ENCODE peak calls at places on chromosomes 6 and 20, in five cellular contexts. H is epithelial cell of proximal tubule; S is CD8-positive, alpha-beta T cell; R is H9; N is tibial nerve. P is an unnamed sample.

GRCh38 chr20:5596401-5597193 is 153.6 kb upstream of the SHLD1 start:
- DNase-seq in R (no peak), N (no peak), S (no peak), H (no peak), P (no peak)

GRCh38 chr20:35279533-35280174 is 1.7 kb upstream of the MMP24OS start:
- DNase-seq in N (no peak), R (no peak), H (no peak), S (no peak), P (no peak)

GRCh38 chr6:118542184-118542952 is 5.7 kb upstream of the PLN start:
- DNase-seq in S (no peak), R (no peak), H (no peak), N (no peak), P (no peak)

GRCh38 chr6:113776998-113777397 is 80.1 kb upstream of the MARCKS start:
- DNase-seq in N (no peak), R (peak; percentile 44), S (no peak), H (no peak), P (no peak)

GRCh38 chr20:9323622-9324021 is 190.8 kb upstream of the LAMP5 start:
- DNase-seq in N (no peak), R (peak; percentile 71), H (no peak), S (no peak), P (no peak)

GRCh38 chr20:47989957-47990356 is 204.7 kb upstream of the SULF2 start:
- DNase-seq in H (no peak), R (no peak), N (no peak), S (no peak), P (no peak)

GRCh38 chr6:119858901-119859300 is 509.3 kb upstream of the MAN1A1 start:
- DNase-seq in S (no peak), N (no peak), R (no peak), H (no peak), P (no peak)

GRCh38 chr6:22476811-22477210 is 92.6 kb upstream of the HDGFL1 start:
- DNase-seq in R (no peak), S (no peak), H (no peak), N (no peak), P (no peak)

GRCh38 chr20:59004493-59004762 is 2.6 kb downstream of the CTSZ start:
- DNase-seq in H (no peak), N (peak; percentile 35), S (peak; percentile 41), R (no peak), P (no peak)

GRCh38 chr6:7215140-7215539 is 97.9 kb downstream of the SSR1 start:
- DNase-seq in H (no peak), N (no peak), R (no peak), S (no peak), P (no peak)

GRCh38 chr20:15760217-15760567 is 813.1 kb downstream of the KIF16B start:
- DNase-seq in R (no peak), H (no peak), N (no peak), S (no peak), P (no peak)

GRCh38 chr6:30742316-30743098 is at the start of gene FLOT1:
- DNase-seq in R (peak; percentile 98), N (peak; percentile 94), H (peak; percentile 63), S (peak; percentile 85), P (peak; percentile 97)

GRCh38 chr6:28633445-28634215 is 107.9 kb downstream of the GPX5 start:
- DNase-seq in R (peak; percentile 58), H (no peak), S (no peak), N (no peak), P (peak; percentile 57)

GRCh38 chr20:47620808-47621805 is 119.4 kb downstream of the NCOA3 start:
- DNase-seq in S (no peak), R (no peak), N (no peak), H (peak; percentile 22), P (no peak)

GRCh38 chr20:2879148-2879547 is 5.9 kb downstream of the PTPRA start:
- DNase-seq in S (no peak), H (peak; percentile 62), N (no peak), R (no peak), P (no peak)

GRCh38 chr6:68967549-68968300 is 332.6 kb downstream of the ADGRB3 start:
- DNase-seq in H (no peak), S (peak; percentile 21), R (peak; percentile 61), N (peak; percentile 23), P (no peak)

GRCh38 chr6:47476794-47477496 is 644 bp upstream of the CD2AP start:
- DNase-seq in R (no peak), N (no peak), H (no peak), S (no peak), P (no peak)

GRCh38 chr6:4460595-4461475 is 315.4 kb upstream of the CDYL start:
- DNase-seq in H (no peak), S (no peak), N (peak; percentile 70), R (no peak), P (no peak)

GRCh38 chr6:34352305-34352937 is 40.0 kb downstream of the NUDT3 start:
- DNase-seq in N (no peak), R (no peak), S (no peak), H (no peak), P (no peak)

GRCh38 chr20:5843054-5843731 is 93.0 kb downstream of the SHLD1 start:
- DNase-seq in R (no peak), S (no peak), N (no peak), H (no peak), P (no peak)

GRCh38 chr6:107075951-107076381 is 39.3 kb downstream of the BEND3 start:
- DNase-seq in H (no peak), S (no peak), N (no peak), R (no peak), P (no peak)

GRCh38 chr6:165988757-165989456 is 178.7 kb downstream of the TBXT start:
- DNase-seq in S (no peak), R (no peak), N (no peak), H (no peak), P (no peak)

GRCh38 chr6:105836889-105837288 is 249.2 kb upstream of the PRDM1 start:
- DNase-seq in R (no peak), S (no peak), N (no peak), H (peak; percentile 51), P (no peak)

DNA sequence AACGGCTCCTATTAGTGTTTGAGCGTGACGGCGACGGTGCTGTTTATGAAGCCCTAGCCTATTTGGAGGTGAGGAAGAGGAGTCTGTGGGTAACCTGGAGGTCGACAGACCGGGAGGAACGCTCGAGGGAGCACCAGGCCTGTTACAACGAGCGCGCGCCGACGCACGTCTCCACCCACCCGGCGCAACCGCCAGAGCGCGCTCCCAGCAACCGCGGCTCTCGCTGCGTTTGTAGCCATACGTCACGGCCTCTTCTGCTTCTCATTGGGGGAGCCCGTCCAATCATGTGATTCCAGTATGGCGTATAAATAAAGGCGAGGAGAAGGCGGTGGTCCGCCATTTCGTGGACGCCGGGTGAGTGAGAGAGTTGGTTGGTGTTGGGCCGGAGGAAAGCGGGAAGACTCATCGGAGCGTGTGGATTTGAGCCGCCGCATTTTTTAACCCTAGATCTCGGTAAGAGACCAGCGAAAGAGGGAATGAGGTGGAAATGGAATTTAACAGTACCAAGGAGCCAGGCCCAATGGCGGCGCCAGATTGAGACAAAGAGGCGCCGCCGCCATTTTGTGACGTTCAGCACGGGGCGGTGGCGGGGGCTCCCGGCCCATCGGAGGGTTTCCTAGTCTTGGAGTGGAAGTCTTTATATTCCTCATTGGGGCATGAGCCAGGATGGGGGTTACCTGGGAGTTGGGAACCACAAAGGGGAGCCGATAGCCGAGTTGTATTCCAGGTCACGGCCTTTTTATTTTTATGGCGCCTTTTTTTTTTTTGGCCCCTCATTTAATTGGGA is at the start of gene SRSF3:
- DNase-seq in S (peak; percentile 94), N (peak; percentile 94), R (peak; percentile 97), H (peak; percentile 76), P (peak; percentile 99)
- TF ChIP-seq CTCF in S (no peak), N (peak; percentile 71), R (peak; percentile 51), H (peak; percentile 20), P (peak; percentile 61)

DNA sequence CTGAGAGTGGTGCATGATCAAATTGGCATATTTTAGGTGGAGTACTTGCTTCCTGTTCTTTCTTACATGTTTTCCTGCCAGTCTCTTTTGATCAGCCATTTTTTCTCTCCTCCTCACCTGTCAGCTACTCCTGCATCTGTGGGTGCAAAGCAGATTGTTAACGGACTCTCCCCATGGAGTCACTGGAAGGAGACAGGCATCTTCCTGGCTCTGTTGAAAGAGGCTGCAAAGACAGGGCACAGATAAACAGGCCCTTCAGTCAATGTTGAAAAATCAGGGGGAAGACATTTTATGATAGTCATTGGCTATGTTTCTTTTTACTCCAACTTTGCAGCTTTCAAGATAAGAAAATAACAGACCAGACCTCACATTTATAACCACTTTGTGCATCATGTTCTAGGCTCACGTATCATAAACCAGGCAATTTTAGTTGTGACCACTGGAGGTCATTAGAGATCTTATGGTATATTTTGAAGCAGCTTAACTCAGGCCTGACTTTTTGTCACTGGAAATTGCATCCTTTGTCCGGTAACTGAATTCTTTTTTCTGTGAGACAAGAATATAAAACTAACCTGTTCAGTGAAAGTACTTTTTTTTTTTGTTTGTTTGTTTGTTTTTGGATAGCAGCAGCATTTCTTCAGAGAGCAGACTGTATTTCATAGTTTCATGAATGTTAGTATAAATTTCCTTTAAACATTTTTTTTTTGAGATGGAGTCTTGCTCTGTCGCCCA is 20.1 kb downstream of the ECT2L start:
- DNase-seq in S (no peak), N (no peak), R (no peak), H (peak; percentile 29), P (no peak)
- TF ChIP-seq CTCF in S (peak; percentile 73), N (peak; percentile 63), R (peak; percentile 82), H (peak; percentile 74), P (peak; percentile 73)

GRCh38 chr6:157047328-157047727 is 270.1 kb downstream of the ARID1B start:
- DNase-seq in N (no peak), R (no peak), H (no peak), S (no peak), P (no peak)

GRCh38 chr6:157047951-157048350 is 270.8 kb downstream of the ARID1B start:
- DNase-seq in H (no peak), S (no peak), N (no peak), R (no peak), P (no peak)

GRCh38 chr6:157046776-157047175 is 269.6 kb downstream of the ARID1B start:
- DNase-seq in S (no peak), N (no peak), H (no peak), R (no peak), P (no peak)

GRCh38 chr6:157049126-157049525 is 271.9 kb downstream of the ARID1B start:
- DNase-seq in S (no peak), N (no peak), H (no peak), R (no peak), P (no peak)

GRCh38 chr6:157045831-157046454 is 268.8 kb downstream of the ARID1B start:
- DNase-seq in N (no peak), R (no peak), H (no peak), S (no peak), P (no peak)
- TF ChIP-seq CTCF in N (peak; percentile 35), R (peak; percentile 71), H (peak; percentile 71), S (peak; percentile 58), P (peak; percentile 70)

DNA sequence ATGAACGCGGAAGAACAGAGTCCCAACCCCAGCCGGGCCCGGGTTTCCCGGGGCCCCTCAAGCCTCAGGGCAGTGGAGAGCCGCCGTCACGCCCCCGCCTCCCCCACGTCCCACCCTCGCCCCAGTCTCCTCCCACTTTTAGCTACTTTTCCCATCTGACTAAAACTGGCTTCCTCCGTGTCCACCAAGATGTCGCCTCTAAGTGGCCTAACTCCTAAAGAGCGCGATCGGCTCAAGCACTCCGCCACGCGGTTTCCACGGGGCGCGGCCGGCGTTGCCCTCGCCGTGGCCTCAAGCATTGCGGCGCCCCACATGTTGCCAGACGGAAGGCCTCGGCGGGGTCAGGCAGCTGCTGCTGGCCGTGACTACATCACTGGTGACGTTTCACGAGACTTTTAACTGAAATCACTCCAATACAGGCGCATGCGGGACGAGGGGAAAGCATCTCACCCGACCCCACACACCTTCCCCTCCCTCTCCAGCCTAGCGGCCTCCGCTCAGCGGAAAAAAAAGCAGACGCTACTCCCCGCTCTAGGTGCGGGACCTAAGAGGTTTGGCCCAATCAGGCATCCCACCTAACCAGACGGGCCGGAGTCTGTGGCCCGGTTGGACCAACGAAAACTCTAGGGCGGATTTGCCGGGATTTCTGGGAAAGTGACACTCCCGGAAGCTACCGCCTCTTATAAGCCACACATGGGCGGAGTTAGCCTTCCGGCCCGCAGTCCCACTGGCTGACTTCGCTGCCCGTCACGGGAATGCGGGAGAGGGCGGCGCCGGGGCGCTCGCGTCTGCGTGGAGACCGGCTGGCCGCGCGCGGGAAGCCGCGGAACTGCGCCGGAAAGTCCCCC is at the start of gene NXT1:
- DNase-seq in S (peak; percentile 95), N (peak; percentile 90), H (peak; percentile 93), R (peak; percentile 98), P (peak; percentile 98)
- TF ChIP-seq CTCF in S (no peak), N (no peak), H (no peak), R (no peak), P (peak; percentile 7)

P was measured in osteocyte.